ENCODE peak calls at places on chromosomes 13 and 19, in eight cellular contexts. One of them, this sample, is unnamed.

GRCh38 chr19:49831592-49831991 is 13.5 kb downstream of the MED25 start:
- DNase-seq in DND-41: no peak
- DNase-seq in thoracic aorta: no peak
- DNase-seq in uterus: no peak
- DNase-seq in fibroblast of lung: no peak
- DNase-seq in CD8-positive, alpha-beta T cell: no peak
- DNase-seq in cardiac fibroblast: no peak
- DNase-seq in esophagus squamous epithelium: no peak
- DNase-seq in this sample: no peak

GRCh38 chr13:62433660-62434059 is 1018.0 kb upstream of the PCDH20 start:
- DNase-seq in DND-41: no peak
- DNase-seq in thoracic aorta: no peak
- DNase-seq in uterus: no peak
- DNase-seq in fibroblast of lung: no peak
- DNase-seq in CD8-positive, alpha-beta T cell: no peak
- DNase-seq in cardiac fibroblast: no peak
- DNase-seq in esophagus squamous epithelium: no peak
- DNase-seq in this sample: no peak

GRCh38 chr13:27170521-27171243 is 929 bp downstream of the USP12 start:
- DNase-seq in DND-41: peak
- DNase-seq in thoracic aorta: no peak
- DNase-seq in uterus: peak
- DNase-seq in fibroblast of lung: no peak
- DNase-seq in CD8-positive, alpha-beta T cell: peak
- DNase-seq in cardiac fibroblast: no peak
- DNase-seq in esophagus squamous epithelium: no peak
- DNase-seq in this sample: no peak

GRCh38 chr19:51031220-51031879 is 3.5 kb downstream of the KLK12 start:
- DNase-seq in DND-41: no peak
- DNase-seq in thoracic aorta: no peak
- DNase-seq in uterus: no peak
- DNase-seq in fibroblast of lung: no peak
- DNase-seq in CD8-positive, alpha-beta T cell: no peak
- DNase-seq in cardiac fibroblast: no peak
- DNase-seq in esophagus squamous epithelium: no peak
- DNase-seq in this sample: no peak

GRCh38 chr19:5949792-5950305 is 28.1 kb downstream of the RANBP3 start:
- DNase-seq in DND-41: no peak
- DNase-seq in thoracic aorta: no peak
- DNase-seq in uterus: no peak
- DNase-seq in fibroblast of lung: no peak
- DNase-seq in CD8-positive, alpha-beta T cell: peak
- DNase-seq in cardiac fibroblast: no peak
- DNase-seq in esophagus squamous epithelium: no peak
- DNase-seq in this sample: no peak

GRCh38 chr13:45105895-45106294 is 14.4 kb upstream of the GTF2F2 start:
- DNase-seq in DND-41: no peak
- DNase-seq in thoracic aorta: no peak
- DNase-seq in uterus: no peak
- DNase-seq in fibroblast of lung: no peak
- DNase-seq in CD8-positive, alpha-beta T cell: no peak
- DNase-seq in cardiac fibroblast: peak
- DNase-seq in esophagus squamous epithelium: no peak
- DNase-seq in this sample: no peak

GRCh38 chr13:38223093-38223492 is 126.6 kb upstream of the UFM1 start:
- DNase-seq in DND-41: no peak
- DNase-seq in thoracic aorta: no peak
- DNase-seq in uterus: no peak
- DNase-seq in fibroblast of lung: peak
- DNase-seq in CD8-positive, alpha-beta T cell: no peak
- DNase-seq in cardiac fibroblast: peak
- DNase-seq in esophagus squamous epithelium: no peak
- DNase-seq in this sample: no peak

GRCh38 chr13:25847145-25847544 is 204.7 kb downstream of the SHISA2 start:
- DNase-seq in DND-41: peak
- DNase-seq in thoracic aorta: no peak
- DNase-seq in uterus: no peak
- DNase-seq in fibroblast of lung: no peak
- DNase-seq in CD8-positive, alpha-beta T cell: no peak
- DNase-seq in cardiac fibroblast: no peak
- DNase-seq in esophagus squamous epithelium: no peak
- DNase-seq in this sample: no peak

GRCh38 chr13:105327727-105328126 is 1207.7 kb downstream of the EFNB2 start:
- DNase-seq in DND-41: no peak
- DNase-seq in thoracic aorta: no peak
- DNase-seq in uterus: no peak
- DNase-seq in fibroblast of lung: peak
- DNase-seq in CD8-positive, alpha-beta T cell: no peak
- DNase-seq in cardiac fibroblast: no peak
- DNase-seq in esophagus squamous epithelium: no peak
- DNase-seq in this sample: no peak

GRCh38 chr13:75872970-75873369 is 236.8 kb downstream of the LMO7 start:
- DNase-seq in DND-41: no peak
- DNase-seq in thoracic aorta: no peak
- DNase-seq in uterus: no peak
- DNase-seq in fibroblast of lung: no peak
- DNase-seq in CD8-positive, alpha-beta T cell: no peak
- DNase-seq in cardiac fibroblast: no peak
- DNase-seq in esophagus squamous epithelium: no peak
- DNase-seq in this sample: no peak

GRCh38 chr13:47239025-47239424 is 342.2 kb upstream of the HTR2A start:
- DNase-seq in DND-41: no peak
- DNase-seq in thoracic aorta: no peak
- DNase-seq in uterus: no peak
- DNase-seq in fibroblast of lung: no peak
- DNase-seq in CD8-positive, alpha-beta T cell: no peak
- DNase-seq in cardiac fibroblast: no peak
- DNase-seq in esophagus squamous epithelium: no peak
- DNase-seq in this sample: no peak

GRCh38 chr19:3099347-3100145 is 5.4 kb downstream of the GNA11 start:
- DNase-seq in DND-41: no peak
- DNase-seq in thoracic aorta: no peak
- DNase-seq in uterus: no peak
- DNase-seq in fibroblast of lung: no peak
- DNase-seq in CD8-positive, alpha-beta T cell: no peak
- DNase-seq in cardiac fibroblast: no peak
- DNase-seq in esophagus squamous epithelium: no peak
- DNase-seq in this sample: no peak

GRCh38 chr19:15577184-15577771 is 37.7 kb upstream of the CYP4F8 start:
- DNase-seq in DND-41: no peak
- DNase-seq in thoracic aorta: no peak
- DNase-seq in uterus: no peak
- DNase-seq in fibroblast of lung: no peak
- DNase-seq in CD8-positive, alpha-beta T cell: no peak
- DNase-seq in cardiac fibroblast: no peak
- DNase-seq in esophagus squamous epithelium: no peak
- DNase-seq in this sample: no peak

GRCh38 chr13:113545455-113545930 is 39.1 kb upstream of the TFDP1 start:
- DNase-seq in DND-41: no peak
- DNase-seq in thoracic aorta: no peak
- DNase-seq in uterus: no peak
- DNase-seq in fibroblast of lung: peak
- DNase-seq in CD8-positive, alpha-beta T cell: no peak
- DNase-seq in cardiac fibroblast: no peak
- DNase-seq in esophagus squamous epithelium: no peak
- DNase-seq in this sample: no peak

GRCh38 chr13:111893071-111893606 is 173.8 kb upstream of the SOX1 start:
- DNase-seq in DND-41: no peak
- DNase-seq in thoracic aorta: no peak
- DNase-seq in uterus: no peak
- DNase-seq in fibroblast of lung: no peak
- DNase-seq in CD8-positive, alpha-beta T cell: no peak
- DNase-seq in cardiac fibroblast: no peak
- DNase-seq in esophagus squamous epithelium: no peak
- DNase-seq in this sample: no peak

GRCh38 chr19:12884627-12884925 is 2.4 kb downstream of the KLF1 start:
- DNase-seq in DND-41: no peak
- DNase-seq in thoracic aorta: no peak
- DNase-seq in uterus: no peak
- DNase-seq in fibroblast of lung: no peak
- DNase-seq in CD8-positive, alpha-beta T cell: no peak
- DNase-seq in cardiac fibroblast: no peak
- DNase-seq in esophagus squamous epithelium: no peak
- DNase-seq in this sample: no peak

GRCh38 chr19:12885749-12886706 is 973 bp downstream of the KLF1 start:
- DNase-seq in DND-41: no peak
- DNase-seq in thoracic aorta: no peak
- DNase-seq in uterus: no peak
- DNase-seq in fibroblast of lung: peak
- DNase-seq in CD8-positive, alpha-beta T cell: no peak
- DNase-seq in cardiac fibroblast: peak
- DNase-seq in esophagus squamous epithelium: no peak
- DNase-seq in this sample: no peak

GRCh38 chr19:12884202-12884601 is 2.8 kb downstream of the KLF1 start:
- DNase-seq in DND-41: no peak
- DNase-seq in thoracic aorta: no peak
- DNase-seq in uterus: no peak
- DNase-seq in fibroblast of lung: no peak
- DNase-seq in CD8-positive, alpha-beta T cell: no peak
- DNase-seq in cardiac fibroblast: no peak
- DNase-seq in esophagus squamous epithelium: no peak
- DNase-seq in this sample: no peak

GRCh38 chr19:12884926-12885748 is 1.9 kb downstream of the KLF1 start:
- DNase-seq in DND-41: no peak
- DNase-seq in thoracic aorta: no peak
- DNase-seq in uterus: no peak
- DNase-seq in fibroblast of lung: peak
- DNase-seq in CD8-positive, alpha-beta T cell: peak
- DNase-seq in cardiac fibroblast: peak
- DNase-seq in esophagus squamous epithelium: peak
- DNase-seq in this sample: peak

GRCh38 chr19:12886943-12887747 is at the start of gene KLF1:
- DNase-seq in DND-41: no peak
- DNase-seq in thoracic aorta: no peak
- DNase-seq in uterus: no peak
- DNase-seq in fibroblast of lung: no peak
- DNase-seq in CD8-positive, alpha-beta T cell: no peak
- DNase-seq in cardiac fibroblast: no peak
- DNase-seq in esophagus squamous epithelium: no peak
- DNase-seq in this sample: no peak
- H3K4me3 ChIP-seq in DND-41: no peak
- H3K4me3 ChIP-seq in thoracic aorta: peak
- H3K4me3 ChIP-seq in uterus: no peak
- H3K4me3 ChIP-seq in fibroblast of lung: no peak
- H3K4me3 ChIP-seq in CD8-positive, alpha-beta T cell: peak
- H3K4me3 ChIP-seq in cardiac fibroblast: peak
- H3K4me3 ChIP-seq in esophagus squamous epithelium: peak
- H3K4me3 ChIP-seq in this sample: peak

GRCh38 chr19:4622695-4623421 is 16.5 kb upstream of the TNFAIP8L1 start:
- DNase-seq in DND-41: no peak
- DNase-seq in thoracic aorta: no peak
- DNase-seq in uterus: no peak
- DNase-seq in fibroblast of lung: no peak
- DNase-seq in CD8-positive, alpha-beta T cell: no peak
- DNase-seq in cardiac fibroblast: no peak
- DNase-seq in esophagus squamous epithelium: no peak
- DNase-seq in this sample: no peak
- TF ChIP-seq CTCF in DND-41: no peak
- TF ChIP-seq CTCF in thoracic aorta: no peak
- TF ChIP-seq CTCF in uterus: no peak
- TF ChIP-seq CTCF in fibroblast of lung: peak
- TF ChIP-seq CTCF in CD8-positive, alpha-beta T cell: no peak
- TF ChIP-seq CTCF in cardiac fibroblast: no peak
- TF ChIP-seq CTCF in esophagus squamous epithelium: no peak
- TF ChIP-seq CTCF in this sample: no peak

DNA sequence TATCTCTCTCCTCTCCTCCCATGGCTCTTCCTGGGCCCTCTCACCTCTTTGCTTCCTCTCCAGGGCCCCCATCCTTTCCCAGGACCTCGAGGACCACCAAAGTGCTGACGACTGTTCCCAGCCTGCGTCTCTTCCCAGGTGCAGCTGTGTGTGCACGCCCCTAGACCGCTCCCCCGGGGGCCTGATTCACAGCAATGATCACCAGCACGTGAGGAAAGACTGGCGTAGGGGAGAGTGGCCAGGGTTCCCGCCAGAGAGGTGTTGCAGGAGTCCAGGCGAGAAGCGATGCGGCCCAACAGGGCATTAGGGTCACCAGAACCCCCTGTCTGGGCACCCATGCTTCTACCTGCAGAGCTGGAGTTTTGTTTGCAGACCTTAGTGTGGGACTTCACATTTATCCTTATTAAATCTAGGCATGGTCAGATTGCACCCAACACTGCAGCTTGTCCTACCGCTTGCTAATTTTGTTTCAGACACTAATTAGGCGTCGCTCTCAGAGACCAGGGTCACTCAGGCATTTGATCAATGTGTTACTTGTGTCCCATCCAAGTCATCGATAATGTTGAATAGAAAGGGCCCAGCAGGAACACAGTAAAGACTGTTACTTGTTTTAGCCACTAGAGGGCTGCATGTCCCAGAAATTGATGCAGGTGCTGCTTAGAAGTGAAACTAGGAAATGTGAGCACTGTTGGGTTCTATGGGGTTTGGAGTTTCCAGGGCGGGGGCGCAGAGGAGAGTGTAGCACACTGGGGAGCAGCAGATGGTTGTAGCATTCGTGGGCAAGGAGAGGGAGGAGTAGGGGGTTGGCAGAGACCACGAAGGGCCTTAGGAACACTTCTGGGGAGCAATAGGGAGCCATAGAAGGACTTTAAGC is 53.2 kb downstream of the CDADC1 start:
- DNase-seq in DND-41: peak
- DNase-seq in thoracic aorta: no peak
- DNase-seq in uterus: peak
- DNase-seq in fibroblast of lung: peak
- DNase-seq in CD8-positive, alpha-beta T cell: peak
- DNase-seq in cardiac fibroblast: peak
- DNase-seq in esophagus squamous epithelium: no peak
- DNase-seq in this sample: peak
- H3K4me3 ChIP-seq in DND-41: no peak
- H3K4me3 ChIP-seq in thoracic aorta: peak
- H3K4me3 ChIP-seq in uterus: peak
- H3K4me3 ChIP-seq in fibroblast of lung: no peak
- H3K4me3 ChIP-seq in CD8-positive, alpha-beta T cell: peak
- H3K4me3 ChIP-seq in cardiac fibroblast: no peak
- H3K4me3 ChIP-seq in esophagus squamous epithelium: no peak
- H3K4me3 ChIP-seq in this sample: no peak

GRCh38 chr19:46772170-46773017 is 16.0 kb downstream of the SLC1A5 start:
- DNase-seq in DND-41: peak
- DNase-seq in thoracic aorta: no peak
- DNase-seq in uterus: no peak
- DNase-seq in fibroblast of lung: no peak
- DNase-seq in CD8-positive, alpha-beta T cell: no peak
- DNase-seq in cardiac fibroblast: no peak
- DNase-seq in esophagus squamous epithelium: no peak
- DNase-seq in this sample: no peak

GRCh38 chr19:46764817-46765291 is 18.6 kb upstream of the STRN4 start:
- DNase-seq in DND-41: no peak
- DNase-seq in thoracic aorta: no peak
- DNase-seq in uterus: no peak
- DNase-seq in fibroblast of lung: no peak
- DNase-seq in CD8-positive, alpha-beta T cell: no peak
- DNase-seq in cardiac fibroblast: no peak
- DNase-seq in esophagus squamous epithelium: no peak
- DNase-seq in this sample: no peak

GRCh38 chr19:46761418-46761831 is 15.2 kb upstream of the STRN4 start:
- DNase-seq in DND-41: no peak
- DNase-seq in thoracic aorta: no peak
- DNase-seq in uterus: no peak
- DNase-seq in fibroblast of lung: peak
- DNase-seq in CD8-positive, alpha-beta T cell: no peak
- DNase-seq in cardiac fibroblast: no peak
- DNase-seq in esophagus squamous epithelium: no peak
- DNase-seq in this sample: no peak

GRCh38 chr19:46762245-46762890 is 16.1 kb upstream of the STRN4 start:
- DNase-seq in DND-41: no peak
- DNase-seq in thoracic aorta: no peak
- DNase-seq in uterus: no peak
- DNase-seq in fibroblast of lung: no peak
- DNase-seq in CD8-positive, alpha-beta T cell: no peak
- DNase-seq in cardiac fibroblast: no peak
- DNase-seq in esophagus squamous epithelium: no peak
- DNase-seq in this sample: no peak

GRCh38 chr19:46766569-46767317 is 20.5 kb upstream of the STRN4 start:
- DNase-seq in DND-41: peak
- DNase-seq in thoracic aorta: no peak
- DNase-seq in uterus: no peak
- DNase-seq in fibroblast of lung: no peak
- DNase-seq in CD8-positive, alpha-beta T cell: no peak
- DNase-seq in cardiac fibroblast: peak
- DNase-seq in esophagus squamous epithelium: no peak
- DNase-seq in this sample: no peak
- TF ChIP-seq CTCF in DND-41: peak
- TF ChIP-seq CTCF in thoracic aorta: peak
- TF ChIP-seq CTCF in uterus: peak
- TF ChIP-seq CTCF in fibroblast of lung: peak
- TF ChIP-seq CTCF in CD8-positive, alpha-beta T cell: peak
- TF ChIP-seq CTCF in cardiac fibroblast: peak
- TF ChIP-seq CTCF in esophagus squamous epithelium: peak
- TF ChIP-seq CTCF in this sample: no peak

This sample was measured in LNCaP clone FGC.